ENCODE peak calls at places on chromosomes 4 and X, in nine cellular contexts. One of them, this sample, is unnamed. For H3K4me1, the result is how much of the 10 kb centered on the place peaks cover.

GRCh38 chr4:98938386-98938785 is 9.5 kb upstream of the EIF4E start:
- DNase-seq in thoracic aorta: no peak
- DNase-seq in transverse colon: no peak
- DNase-seq in PC-3: peak
- DNase-seq in uterus: no peak
- DNase-seq in cardiac muscle cell: no peak
- DNase-seq in colonic mucosa: no peak
- DNase-seq in left lung: no peak
- DNase-seq in vagina: no peak
- DNase-seq in this sample: peak

GRCh38 chr4:122874194-122874593 is 47.6 kb downstream of the FGF2 start:
- DNase-seq in thoracic aorta: no peak
- DNase-seq in transverse colon: no peak
- DNase-seq in PC-3: peak
- DNase-seq in uterus: no peak
- DNase-seq in cardiac muscle cell: no peak
- DNase-seq in colonic mucosa: no peak
- DNase-seq in left lung: no peak
- DNase-seq in vagina: no peak
- DNase-seq in this sample: peak

GRCh38 chr4:16155503-16156169 is 70.6 kb downstream of the TAPT1 start:
- DNase-seq in thoracic aorta: no peak
- DNase-seq in transverse colon: no peak
- DNase-seq in PC-3: no peak
- DNase-seq in uterus: no peak
- DNase-seq in cardiac muscle cell: peak
- DNase-seq in colonic mucosa: no peak
- DNase-seq in left lung: no peak
- DNase-seq in vagina: no peak
- DNase-seq in this sample: no peak

GRCh38 chr4:102151696-102152095 is 193.6 kb downstream of the SLC39A8 start:
- DNase-seq in thoracic aorta: no peak
- DNase-seq in transverse colon: no peak
- DNase-seq in PC-3: no peak
- DNase-seq in uterus: no peak
- DNase-seq in cardiac muscle cell: no peak
- DNase-seq in colonic mucosa: no peak
- DNase-seq in left lung: no peak
- DNase-seq in vagina: no peak
- DNase-seq in this sample: no peak

GRCh38 chrX:155544886-155545285 is 67.9 kb downstream of the TMLHE start:
- DNase-seq in thoracic aorta: no peak
- DNase-seq in transverse colon: no peak
- DNase-seq in PC-3: no peak
- DNase-seq in uterus: no peak
- DNase-seq in cardiac muscle cell: no peak
- DNase-seq in colonic mucosa: no peak
- DNase-seq in left lung: no peak
- DNase-seq in vagina: no peak
- DNase-seq in this sample: no peak

GRCh38 chrX:22634081-22634480 is 361.4 kb downstream of the CBLL2 start:
- DNase-seq in thoracic aorta: no peak
- DNase-seq in transverse colon: no peak
- DNase-seq in PC-3: no peak
- DNase-seq in uterus: no peak
- DNase-seq in cardiac muscle cell: no peak
- DNase-seq in colonic mucosa: no peak
- DNase-seq in left lung: no peak
- DNase-seq in vagina: no peak
- DNase-seq in this sample: no peak

GRCh38 chrX:1425381-1425780 is 27.3 kb downstream of the ASMTL start:
- DNase-seq in thoracic aorta: no peak
- DNase-seq in transverse colon: no peak
- DNase-seq in PC-3: no peak
- DNase-seq in uterus: no peak
- DNase-seq in cardiac muscle cell: no peak
- DNase-seq in colonic mucosa: no peak
- DNase-seq in left lung: no peak
- DNase-seq in vagina: no peak
- DNase-seq in this sample: no peak

GRCh38 chr4:145446184-145446583 is 35.5 kb upstream of the SMAD1 start:
- DNase-seq in thoracic aorta: no peak
- DNase-seq in transverse colon: no peak
- DNase-seq in PC-3: no peak
- DNase-seq in uterus: no peak
- DNase-seq in cardiac muscle cell: no peak
- DNase-seq in colonic mucosa: no peak
- DNase-seq in left lung: no peak
- DNase-seq in vagina: no peak
- DNase-seq in this sample: no peak

GRCh38 chrX:133215747-133216146 is 2.4 kb downstream of the TFDP3 start:
- DNase-seq in thoracic aorta: no peak
- DNase-seq in transverse colon: peak
- DNase-seq in PC-3: peak
- DNase-seq in uterus: no peak
- DNase-seq in cardiac muscle cell: peak
- DNase-seq in colonic mucosa: peak
- DNase-seq in left lung: no peak
- DNase-seq in vagina: no peak
- DNase-seq in this sample: no peak

GRCh38 chr4:74638001-74638400 is 156.3 kb downstream of the BTC start:
- DNase-seq in thoracic aorta: no peak
- DNase-seq in transverse colon: no peak
- DNase-seq in PC-3: no peak
- DNase-seq in uterus: no peak
- DNase-seq in cardiac muscle cell: no peak
- DNase-seq in colonic mucosa: no peak
- DNase-seq in left lung: no peak
- DNase-seq in vagina: no peak
- DNase-seq in this sample: no peak

GRCh38 chrX:27057883-27058282 is 405.3 kb downstream of the PPP4R3C start:
- DNase-seq in thoracic aorta: no peak
- DNase-seq in transverse colon: no peak
- DNase-seq in PC-3: no peak
- DNase-seq in uterus: no peak
- DNase-seq in cardiac muscle cell: no peak
- DNase-seq in colonic mucosa: no peak
- DNase-seq in left lung: no peak
- DNase-seq in vagina: no peak
- DNase-seq in this sample: no peak

GRCh38 chr4:65791111-65791806 is 121.0 kb upstream of the EPHA5 start:
- DNase-seq in thoracic aorta: no peak
- DNase-seq in transverse colon: no peak
- DNase-seq in PC-3: peak
- DNase-seq in uterus: no peak
- DNase-seq in cardiac muscle cell: no peak
- DNase-seq in colonic mucosa: no peak
- DNase-seq in left lung: no peak
- DNase-seq in vagina: no peak
- DNase-seq in this sample: no peak

GRCh38 chrX:18931972-18932371 is 51.9 kb downstream of the PHKA2 start:
- DNase-seq in thoracic aorta: no peak
- DNase-seq in transverse colon: no peak
- DNase-seq in PC-3: peak
- DNase-seq in uterus: no peak
- DNase-seq in cardiac muscle cell: peak
- DNase-seq in colonic mucosa: peak
- DNase-seq in left lung: no peak
- DNase-seq in vagina: no peak
- DNase-seq in this sample: no peak

GRCh38 chrX:11105080-11105479 is 6.1 kb upstream of the HCCS start:
- DNase-seq in thoracic aorta: no peak
- DNase-seq in transverse colon: no peak
- DNase-seq in PC-3: peak
- DNase-seq in uterus: no peak
- DNase-seq in cardiac muscle cell: no peak
- DNase-seq in colonic mucosa: no peak
- DNase-seq in left lung: no peak
- DNase-seq in vagina: no peak
- DNase-seq in this sample: peak

GRCh38 chr4:52843351-52843750 is 18.8 kb upstream of the RASL11B start:
- DNase-seq in thoracic aorta: no peak
- DNase-seq in transverse colon: no peak
- DNase-seq in PC-3: no peak
- DNase-seq in uterus: no peak
- DNase-seq in cardiac muscle cell: no peak
- DNase-seq in colonic mucosa: no peak
- DNase-seq in left lung: no peak
- DNase-seq in vagina: no peak
- DNase-seq in this sample: no peak
- H3K4me1 ChIP-seq in thoracic aorta: under half
- H3K4me1 ChIP-seq in transverse colon: under half
- H3K4me1 ChIP-seq in PC-3: under half
- H3K4me1 ChIP-seq in uterus: under half
- H3K4me1 ChIP-seq in cardiac muscle cell: under half
- H3K4me1 ChIP-seq in colonic mucosa: under half
- H3K4me1 ChIP-seq in left lung: under half
- H3K4me1 ChIP-seq in vagina: under half
- H3K4me1 ChIP-seq in this sample: under half

DNA sequence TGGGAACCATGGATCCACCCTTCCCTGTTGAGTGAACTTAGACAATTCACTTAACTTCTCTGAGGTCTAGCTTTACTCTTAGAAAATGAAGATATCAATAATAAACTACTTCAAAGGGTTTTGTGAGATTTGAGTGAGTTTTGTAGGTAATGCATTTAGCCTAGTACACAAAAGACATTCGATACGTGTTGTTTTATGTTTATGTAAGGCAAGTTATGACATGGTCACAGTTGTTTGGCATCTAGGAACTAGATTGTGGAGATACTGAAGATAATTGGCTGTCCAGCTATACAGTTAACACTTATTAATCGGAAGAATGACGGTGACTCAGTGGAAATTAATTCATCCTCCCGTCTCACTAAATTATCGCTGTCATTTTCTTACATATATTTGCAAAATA is 1781.1 kb upstream of the TENM3 start:
- DNase-seq in thoracic aorta: no peak
- DNase-seq in transverse colon: no peak
- DNase-seq in PC-3: no peak
- DNase-seq in uterus: no peak
- DNase-seq in cardiac muscle cell: no peak
- DNase-seq in colonic mucosa: no peak
- DNase-seq in left lung: no peak
- DNase-seq in vagina: no peak
- DNase-seq in this sample: peak
- TF ChIP-seq CTCF in thoracic aorta: no peak
- TF ChIP-seq CTCF in transverse colon: no peak
- TF ChIP-seq CTCF in PC-3: no peak
- TF ChIP-seq CTCF in uterus: no peak
- TF ChIP-seq CTCF in cardiac muscle cell: no peak
- TF ChIP-seq CTCF in colonic mucosa: no peak
- TF ChIP-seq CTCF in left lung: no peak
- TF ChIP-seq CTCF in vagina: no peak
- TF ChIP-seq CTCF in this sample: no peak

DNA sequence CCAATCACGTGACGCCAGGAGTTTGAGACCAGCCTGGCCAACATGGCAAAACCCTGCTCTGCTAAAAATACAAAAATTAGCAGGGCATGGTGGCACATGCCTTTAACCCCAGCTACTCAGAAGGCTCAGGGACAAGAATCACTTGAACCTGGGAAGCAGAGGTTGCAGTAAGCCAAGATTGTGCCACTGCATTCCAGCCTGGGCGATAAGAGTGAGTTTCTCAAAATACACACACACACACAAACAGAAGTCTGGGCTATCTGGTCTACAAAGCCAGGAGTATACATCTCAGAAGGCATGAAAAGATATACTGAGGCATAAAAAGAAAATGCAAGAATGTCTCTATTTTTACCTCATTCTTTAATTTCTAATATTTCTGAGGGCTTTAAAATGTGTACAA is 11.3 kb downstream of the YTHDC1 start:
- DNase-seq in thoracic aorta: no peak
- DNase-seq in transverse colon: no peak
- DNase-seq in PC-3: no peak
- DNase-seq in uterus: no peak
- DNase-seq in cardiac muscle cell: peak
- DNase-seq in colonic mucosa: no peak
- DNase-seq in left lung: no peak
- DNase-seq in vagina: no peak
- DNase-seq in this sample: no peak
- H3K4me1 ChIP-seq in thoracic aorta: half or more
- H3K4me1 ChIP-seq in transverse colon: half or more
- H3K4me1 ChIP-seq in PC-3: under half
- H3K4me1 ChIP-seq in uterus: under half
- H3K4me1 ChIP-seq in cardiac muscle cell: half or more
- H3K4me1 ChIP-seq in colonic mucosa: under half
- H3K4me1 ChIP-seq in left lung: half or more
- H3K4me1 ChIP-seq in vagina: half or more
- H3K4me1 ChIP-seq in this sample: under half

GRCh38 chrX:102154218-102154860 is 1.4 kb downstream of the BEX5 start:
- DNase-seq in thoracic aorta: no peak
- DNase-seq in transverse colon: peak
- DNase-seq in PC-3: no peak
- DNase-seq in uterus: no peak
- DNase-seq in cardiac muscle cell: peak
- DNase-seq in colonic mucosa: peak
- DNase-seq in left lung: no peak
- DNase-seq in vagina: no peak
- DNase-seq in this sample: no peak
- TF ChIP-seq CTCF in thoracic aorta: peak
- TF ChIP-seq CTCF in transverse colon: no peak
- TF ChIP-seq CTCF in PC-3: peak
- TF ChIP-seq CTCF in uterus: no peak
- TF ChIP-seq CTCF in cardiac muscle cell: no peak
- TF ChIP-seq CTCF in colonic mucosa: no peak
- TF ChIP-seq CTCF in left lung: no peak
- TF ChIP-seq CTCF in vagina: no peak
- TF ChIP-seq CTCF in this sample: no peak

GRCh38 chr4:53917719-53918118 is 146.7 kb downstream of the CHIC2 start:
- DNase-seq in thoracic aorta: no peak
- DNase-seq in transverse colon: no peak
- DNase-seq in PC-3: peak
- DNase-seq in uterus: no peak
- DNase-seq in cardiac muscle cell: no peak
- DNase-seq in colonic mucosa: no peak
- DNase-seq in left lung: no peak
- DNase-seq in vagina: no peak
- DNase-seq in this sample: peak
- H3K4me1 ChIP-seq in thoracic aorta: under half
- H3K4me1 ChIP-seq in transverse colon: under half
- H3K4me1 ChIP-seq in PC-3: half or more
- H3K4me1 ChIP-seq in uterus: under half
- H3K4me1 ChIP-seq in cardiac muscle cell: under half
- H3K4me1 ChIP-seq in colonic mucosa: under half
- H3K4me1 ChIP-seq in left lung: under half
- H3K4me1 ChIP-seq in vagina: under half
- H3K4me1 ChIP-seq in this sample: half or more

GRCh38 chrX:85851418-85851817 is 195.9 kb downstream of the CHM start:
- DNase-seq in thoracic aorta: no peak
- DNase-seq in transverse colon: peak
- DNase-seq in PC-3: peak
- DNase-seq in uterus: no peak
- DNase-seq in cardiac muscle cell: peak
- DNase-seq in colonic mucosa: peak
- DNase-seq in left lung: no peak
- DNase-seq in vagina: no peak
- DNase-seq in this sample: no peak
- TF ChIP-seq CTCF in thoracic aorta: no peak
- TF ChIP-seq CTCF in transverse colon: no peak
- TF ChIP-seq CTCF in PC-3: peak
- TF ChIP-seq CTCF in uterus: no peak
- TF ChIP-seq CTCF in cardiac muscle cell: peak
- TF ChIP-seq CTCF in colonic mucosa: no peak
- TF ChIP-seq CTCF in left lung: no peak
- TF ChIP-seq CTCF in vagina: no peak
- TF ChIP-seq CTCF in this sample: peak

This sample was measured in foreskin keratinocyte.